ENCODE peak calls at places on chromosomes 11 and 22, in four cellular contexts. Y, E, S and G are unnamed samples.

GRCh38 chr11:113991170-113991569 is 16.3 kb downstream of the HTR3A start:
- DNase-seq in Y (peak; percentile 57), E (peak; percentile 6), S (no peak), G (no peak)

GRCh38 chr22:36374603-36375024 is 13.2 kb downstream of the MYH9 start:
- DNase-seq in Y (no peak), E (no peak), S (peak; percentile 73), G (no peak)

GRCh38 chr22:25650834-25651233 is 86.4 kb downstream of the GRK3 start:
- DNase-seq in Y (no peak), E (no peak), S (no peak), G (peak; percentile 24)

GRCh38 chr22:33126881-33127280 is 68.7 kb upstream of the SYN3 start:
- DNase-seq in Y (no peak), E (peak; percentile 39), S (peak; percentile 35), G (no peak)

GRCh38 chr11:17314232-17314547 is 37.4 kb upstream of the NCR3LG1 start:
- DNase-seq in Y (no peak), E (no peak), S (no peak), G (no peak)

GRCh38 chr22:24043957-24044356 is 32.9 kb downstream of the CABIN1 start:
- DNase-seq in Y (no peak), E (no peak), S (no peak), G (no peak)

GRCh38 chr11:35373284-35373933 is 45.9 kb downstream of the SLC1A2 start:
- DNase-seq in Y (no peak), E (peak; percentile 28), S (peak; percentile 74), G (no peak)

GRCh38 chr22:46023558-46023981 is 46.6 kb upstream of the WNT7B start:
- DNase-seq in Y (no peak), E (no peak), S (no peak), G (no peak)

GRCh38 chr11:110130642-110131238 is 37.5 kb downstream of the ZC3H12C start:
- DNase-seq in Y (no peak), E (no peak), S (no peak), G (no peak)

GRCh38 chr22:36149464-36149863 is 11.1 kb downstream of the APOL3 start:
- DNase-seq in Y (no peak), E (no peak), S (no peak), G (no peak)

GRCh38 chr11:129723964-129724291 is 91.7 kb upstream of the TMEM45B start:
- DNase-seq in Y (no peak), E (no peak), S (no peak), G (no peak)

GRCh38 chr22:19174106-19175025 is 4.2 kb downstream of the SLC25A1 start:
- DNase-seq in Y (no peak), E (peak; percentile 57), S (no peak), G (peak; percentile 15)

GRCh38 chr11:43541993-43542392 is 138.5 kb upstream of the HSD17B12 start:
- DNase-seq in Y (no peak), E (peak; percentile 76), S (no peak), G (no peak)

GRCh38 chr22:50085211-50085999 is at the start of gene MLC1:
- DNase-seq in Y (no peak), E (no peak), S (no peak), G (no peak)

GRCh38 chr11:61293869-61294716 is 1.0 kb downstream of the VWCE start:
- DNase-seq in Y (no peak), E (peak; percentile 34), S (peak; percentile 33), G (no peak)

GRCh38 chr11:114251797-114252327 is 44.3 kb upstream of the NNMT start:
- DNase-seq in Y (peak; percentile 61), E (no peak), S (no peak), G (no peak)

GRCh38 chr11:59186130-59186594 is 14.2 kb downstream of the DTX4 start:
- DNase-seq in Y (peak; percentile 84), E (peak; percentile 50), S (peak; percentile 24), G (no peak)

GRCh38 chr11:59158206-59159068 is 13.5 kb upstream of the DTX4 start:
- DNase-seq in Y (peak; percentile 61), E (peak; percentile 56), S (peak; percentile 74), G (no peak)

GRCh38 chr11:48036011-48036410 is 55.7 kb downstream of the PTPRJ start:
- DNase-seq in Y (no peak), E (no peak), S (no peak), G (no peak)

GRCh38 chr11:9017773-9018172 is 14.0 kb upstream of the NRIP3 start:
- DNase-seq in Y (no peak), E (no peak), S (no peak), G (no peak)

GRCh38 chr22:37072673-37073072 is 21.1 kb downstream of the KCTD17 start:
- DNase-seq in Y (no peak), E (no peak), S (no peak), G (no peak)

GRCh38 chr11:126337472-126338241 is 17.8 kb upstream of the ST3GAL4 start:
- DNase-seq in Y (no peak), E (peak; percentile 49), S (no peak), G (no peak)

GRCh38 chr22:21052715-21053459 is 7.1 kb downstream of the LRRC74B start:
- DNase-seq in Y (no peak), E (no peak), S (no peak), G (no peak)

GRCh38 chr22:21055564-21055834 is 9.8 kb downstream of the LRRC74B start:
- DNase-seq in Y (no peak), E (no peak), S (no peak), G (no peak)

GRCh38 chr22:21054046-21054713 is 8.4 kb downstream of the LRRC74B start:
- DNase-seq in Y (no peak), E (no peak), S (no peak), G (no peak)

GRCh38 chr22:21054714-21055563 is 9.2 kb downstream of the LRRC74B start:
- DNase-seq in Y (no peak), E (no peak), S (no peak), G (no peak)

DNA sequence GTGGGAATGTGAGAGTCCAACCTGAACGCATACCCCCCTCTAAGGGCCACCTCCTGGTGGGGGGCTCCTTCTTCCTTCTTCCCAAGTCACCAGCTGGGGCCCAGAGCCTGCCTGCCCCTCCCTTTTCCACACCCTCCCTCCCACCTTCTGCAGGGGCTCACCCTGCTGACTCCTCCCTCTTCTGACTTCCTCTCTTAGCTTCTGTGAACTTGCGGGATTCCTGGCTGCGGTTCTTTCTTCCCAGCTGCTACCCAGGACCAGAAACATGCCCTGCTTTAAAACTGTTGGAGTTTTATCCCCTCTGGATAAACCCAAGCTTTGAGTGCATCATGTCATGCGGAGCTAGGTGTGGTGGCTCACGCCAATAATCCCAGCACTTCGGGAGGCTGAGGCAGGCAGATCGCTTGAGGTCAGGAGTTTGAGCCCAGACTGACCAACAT is 10.2 kb downstream of the LRRC74B start:
- DNase-seq in Y (peak; percentile 97), E (no peak), S (no peak), G (no peak)
- TF ChIP-seq CHD4 in Y (no peak), E (no peak), S (no peak), G (no peak)

GRCh38 chr11:72230764-72231365 is 6.3 kb downstream of the INPPL1 start:
- DNase-seq in Y (no peak), E (no peak), S (no peak), G (no peak)

GRCh38 chr11:72231396-72232259 is 7.1 kb downstream of the INPPL1 start:
- DNase-seq in Y (no peak), E (no peak), S (no peak), G (no peak)

GRCh38 chr11:72228844-72229231 is 4.3 kb downstream of the INPPL1 start:
- DNase-seq in Y (no peak), E (no peak), S (no peak), G (no peak)

GRCh38 chr11:72229336-72229924 is 4.9 kb downstream of the INPPL1 start:
- DNase-seq in Y (no peak), E (no peak), S (no peak), G (no peak)

GRCh38 chr11:72229925-72230763 is 5.6 kb downstream of the INPPL1 start:
- DNase-seq in Y (no peak), E (no peak), S (no peak), G (no peak)
- TF ChIP-seq ESRRA in Y (no peak), E (no peak), S (no peak), G (no peak)

DNA sequence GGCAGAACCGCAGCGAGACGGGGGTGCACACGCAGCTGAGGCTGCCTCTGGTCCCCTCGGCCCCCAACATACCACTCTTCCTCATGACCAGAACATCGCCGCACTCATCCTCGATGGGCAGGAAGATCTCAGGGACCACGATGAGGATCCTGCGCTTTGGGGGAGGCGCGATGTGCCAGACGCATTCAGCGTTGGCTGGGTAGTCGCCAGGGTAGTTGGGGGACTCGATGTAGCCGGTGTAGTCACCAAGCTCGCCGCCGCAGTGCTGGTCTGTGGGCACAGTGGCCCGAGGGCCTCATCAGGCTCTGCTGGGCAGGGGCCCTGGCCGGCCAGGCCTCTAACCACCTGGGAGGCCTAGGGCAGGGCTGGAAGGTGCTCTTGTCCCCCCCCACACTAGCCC is 23.0 kb upstream of the TTLL12 start:
- DNase-seq in Y (no peak), E (no peak), S (no peak), G (no peak)
- TF ChIP-seq CHD4 in Y (no peak), E (no peak), S (no peak), G (no peak)

DNA sequence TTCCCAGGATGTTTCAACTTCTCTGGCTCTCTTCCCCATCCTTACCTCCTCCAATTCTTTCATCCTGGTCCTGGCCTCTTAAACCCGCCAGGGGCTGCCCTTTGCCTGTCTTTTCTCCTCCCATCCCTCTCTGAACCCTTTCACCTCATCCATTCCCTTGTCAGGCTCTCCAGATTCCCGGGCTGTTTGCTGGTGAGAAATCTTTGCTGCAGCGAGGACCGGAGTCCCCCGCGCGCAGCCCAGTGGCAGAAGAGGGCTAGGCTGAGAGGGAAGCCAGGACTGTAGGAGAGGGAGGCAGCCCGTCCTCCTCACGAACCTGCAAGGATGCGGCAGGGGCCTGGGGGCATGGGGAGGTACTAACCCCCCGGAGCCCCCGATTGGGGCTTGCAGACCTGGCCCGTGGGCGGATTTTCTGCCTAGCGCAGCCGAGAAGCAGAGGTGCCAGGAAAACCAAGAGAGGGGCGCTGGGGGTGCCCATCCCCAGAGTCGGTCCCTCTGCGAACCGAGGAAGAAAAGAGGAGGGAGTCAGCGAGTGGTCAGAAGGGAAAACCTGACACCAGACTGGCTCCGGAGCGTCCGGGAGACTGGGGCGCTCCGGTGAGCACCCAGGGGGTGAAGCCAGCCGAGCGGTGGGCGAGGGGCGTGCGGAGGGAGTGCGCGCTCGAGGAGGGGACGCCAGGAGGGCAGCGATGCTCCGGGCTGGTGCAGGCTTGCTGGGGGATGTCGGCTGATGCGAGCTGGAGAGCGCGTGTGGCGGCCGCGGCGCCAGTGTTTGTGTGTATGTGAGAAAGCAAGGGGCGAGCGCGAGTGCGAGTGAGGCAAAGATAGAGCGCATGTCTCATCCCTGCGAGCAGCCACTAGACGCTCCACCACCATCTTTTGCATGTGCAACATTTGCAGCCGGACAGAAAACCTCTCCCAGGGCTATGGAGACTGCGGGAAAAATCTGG is at the start of gene GRIA4:
- DNase-seq in Y (no peak), E (no peak), S (peak; percentile 1), G (no peak)
- TF ChIP-seq ESRRA in Y (no peak), E (no peak), S (no peak), G (no peak)

GRCh38 chr11:93005239-93005638 is 35.8 kb downstream of the MTNR1B start:
- DNase-seq in Y (no peak), E (no peak), S (no peak), G (no peak)

GRCh38 chr11:93002380-93002779 is 32.9 kb downstream of the MTNR1B start:
- DNase-seq in Y (no peak), E (no peak), S (no peak), G (no peak)

GRCh38 chr11:93001812-93002211 is 32.4 kb downstream of the MTNR1B start:
- DNase-seq in Y (no peak), E (no peak), S (no peak), G (no peak)

GRCh38 chr11:93000511-93001476 is 31.3 kb downstream of the MTNR1B start:
- DNase-seq in Y (no peak), E (peak; percentile 10), S (peak; percentile 87), G (no peak)
- TF ChIP-seq CHD4 in Y (no peak), E (no peak), S (no peak), G (no peak)